ENCODE peak calls at places on chromosomes 6 and 20, in four cellular contexts. H is left lung, Y is IMR-90, P is OCI-LY7. S is an unnamed sample.

GRCh38 chr6:21596379-21597242 is 3.1 kb downstream of the SOX4 start:
- DNase-seq in H (peak), Y (peak), P (peak), S (peak)

GRCh38 chr6:160111812-160112211 is 9.8 kb upstream of the SLC22A1 start:
- DNase-seq in H (no peak), Y (no peak), P (no peak), S (no peak)

GRCh38 chr20:47099749-47100515 is 205.3 kb downstream of the EYA2 start:
- DNase-seq in H (no peak), Y (peak), P (no peak), S (peak)

GRCh38 chr6:14612016-14612415 is 494.4 kb downstream of the CD83 start:
- DNase-seq in H (no peak), Y (peak), P (no peak), S (peak)

GRCh38 chr6:32432050-32432450 is 7.6 kb upstream of the HLA-DRA start:
- DNase-seq in H (no peak), Y (peak), P (peak), S (peak)

GRCh38 chr6:17871836-17872235 is 115.6 kb downstream of the KIF13A start:
- DNase-seq in H (no peak), Y (no peak), P (no peak), S (no peak)

GRCh38 chr6:69232506-69233194 is 564.2 kb downstream of the LMBRD1 start:
- DNase-seq in H (peak), Y (peak), P (peak), S (peak)

GRCh38 chr6:69820438-69820837 is 23.6 kb upstream of the LMBRD1 start:
- DNase-seq in H (no peak), Y (no peak), P (no peak), S (no peak)

GRCh38 chr6:159232751-159233150 is 63.6 kb downstream of the FNDC1 start:
- DNase-seq in H (no peak), Y (no peak), P (no peak), S (no peak)

GRCh38 chr6:150666071-150666470 is 66.4 kb downstream of the PLEKHG1 start:
- DNase-seq in H (no peak), Y (no peak), P (no peak), S (no peak)

GRCh38 chr6:152631376-152631775 is 5.8 kb downstream of the SYNE1 start:
- DNase-seq in H (no peak), Y (no peak), P (no peak), S (no peak)

GRCh38 chr6:150037526-150038201 is 12.3 kb upstream of the RAET1L start:
- DNase-seq in H (peak), Y (no peak), P (no peak), S (no peak)

DNA sequence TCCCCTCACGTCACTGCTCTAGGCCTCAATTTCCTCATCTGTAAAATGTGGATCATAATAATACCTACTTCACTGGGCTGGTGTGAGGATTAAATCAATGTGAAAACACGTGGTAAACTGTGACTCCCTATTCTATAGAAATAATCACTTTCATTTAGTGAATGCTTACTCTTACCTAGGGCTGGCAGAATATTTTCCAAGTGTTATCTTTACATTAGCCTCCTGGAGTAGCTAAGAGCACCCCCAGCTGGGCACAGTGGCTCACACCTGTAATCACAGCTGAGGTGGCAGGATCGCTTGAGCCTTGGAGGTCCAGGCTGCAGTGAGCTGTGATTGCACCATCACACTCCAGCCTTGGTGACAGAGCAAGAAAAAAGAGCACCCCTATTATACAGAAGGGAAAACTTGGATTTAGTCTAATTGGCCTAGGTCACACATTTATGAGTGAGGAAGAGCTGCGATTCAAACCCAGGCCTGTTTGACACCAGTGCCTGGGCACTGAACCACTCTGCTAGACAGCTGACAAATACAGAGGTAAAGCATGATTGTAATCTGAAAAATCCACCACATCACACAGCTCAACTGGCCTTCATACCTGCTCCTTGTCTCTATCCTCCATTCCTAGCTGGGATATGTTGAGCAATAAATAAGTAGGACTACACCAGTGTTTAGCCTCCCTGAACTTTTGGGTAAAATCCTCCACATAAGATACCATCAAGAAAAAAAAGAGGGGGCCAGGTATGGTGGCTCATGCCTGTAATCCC is 1.4 kb upstream of the SNTA1 start:
- DNase-seq in H (no peak), Y (no peak), P (peak), S (peak)
- H3K4me3 ChIP-seq in H (no peak), Y (peak), P (peak), S (no peak)

DNA sequence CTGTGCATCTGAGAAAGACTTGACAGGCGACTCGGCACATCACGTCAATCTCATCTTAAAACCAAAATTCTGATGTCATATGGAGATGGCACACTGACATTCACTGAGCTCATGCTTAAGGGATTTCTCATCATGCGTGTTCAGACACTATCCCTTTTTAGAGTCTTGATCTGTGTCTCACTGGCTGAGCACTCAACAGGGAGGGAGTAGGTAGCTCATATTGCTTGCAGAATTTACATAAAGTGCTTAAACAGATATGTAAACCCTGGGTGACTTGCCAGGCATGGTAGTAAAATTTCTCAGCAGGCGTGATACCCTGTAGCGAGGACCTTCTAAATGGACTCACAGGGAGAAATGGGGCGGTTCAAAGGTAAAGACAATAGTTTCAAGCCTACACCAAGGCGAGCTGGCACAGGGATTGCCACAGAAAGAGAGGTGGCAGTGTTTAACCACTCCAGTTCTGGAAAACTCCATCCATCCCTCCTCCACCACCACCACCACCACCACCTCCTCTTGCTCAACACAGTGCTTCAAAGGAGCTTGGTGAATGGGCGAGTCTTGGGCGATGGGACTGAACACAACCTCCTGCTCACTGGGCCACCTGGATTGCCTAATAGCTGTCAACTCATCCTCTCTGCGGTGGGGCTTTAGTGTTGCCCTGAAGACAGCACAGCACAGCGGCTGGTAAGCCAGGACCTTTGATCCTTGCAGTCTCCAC is 330.4 kb downstream of the TFAP2A start:
- DNase-seq in H (no peak), Y (no peak), P (no peak), S (no peak)
- TF ChIP-seq CTCF in H (no peak), Y (no peak), P (no peak), S (no peak)

GRCh38 chr6:138162947-138163569 is 1.3 kb downstream of the ARFGEF3 start:
- DNase-seq in H (no peak), Y (no peak), P (no peak), S (no peak)
- H3K4me3 ChIP-seq in H (no peak), Y (no peak), P (no peak), S (no peak)

DNA sequence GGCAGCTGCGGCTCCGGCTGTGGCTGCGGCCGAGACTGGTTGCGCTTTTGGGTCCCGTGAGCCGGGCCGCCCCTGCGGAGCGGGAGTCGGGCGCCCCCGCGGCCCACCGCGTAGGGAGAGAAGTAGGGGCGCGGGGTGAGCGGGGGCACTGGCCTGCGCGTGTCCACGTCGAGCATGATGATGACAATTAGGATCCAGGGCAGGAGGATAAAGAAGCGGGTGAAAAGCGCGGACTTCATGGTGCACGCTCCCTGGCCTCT is 739 bp downstream of the B3GAT2 start:
- DNase-seq in H (no peak), Y (no peak), P (no peak), S (no peak)
- TF ChIP-seq CTCF in H (no peak), Y (no peak), P (no peak), S (no peak)

DNA sequence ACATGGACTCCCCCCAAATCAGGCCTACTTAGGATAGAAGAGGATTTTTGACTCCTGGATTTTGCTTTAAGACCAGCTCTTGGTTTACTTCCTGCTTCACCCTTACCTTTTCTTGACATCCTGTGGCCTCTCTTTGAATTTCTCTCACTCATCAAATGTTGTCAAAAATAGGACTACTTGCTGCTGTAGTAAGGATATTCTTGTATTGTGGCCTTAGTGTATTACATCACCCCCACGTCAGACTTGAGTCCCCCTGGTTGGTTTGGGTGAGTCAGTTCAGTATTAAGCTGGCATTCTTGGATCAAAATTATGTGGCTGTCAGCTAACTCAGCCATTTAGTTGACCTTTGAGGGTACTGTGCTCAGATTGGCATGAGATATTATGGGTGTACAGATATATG is 1.1 kb downstream of the TPX2 start:
- DNase-seq in H (no peak), Y (peak), P (peak), S (peak)
- H3K4me3 ChIP-seq in H (no peak), Y (peak), P (peak), S (peak)

GRCh38 chr20:1108437-1108920 is 9.9 kb upstream of the PSMF1 start:
- DNase-seq in H (peak), Y (peak), P (peak), S (peak)
- TF ChIP-seq CTCF in H (peak), Y (peak), P (peak), S (peak)

GRCh38 chr20:20369353-20370086 is 1.6 kb downstream of the INSM1 start:
- DNase-seq in H (no peak), Y (no peak), P (no peak), S (no peak)
- H3K4me3 ChIP-seq in H (no peak), Y (no peak), P (no peak), S (no peak)

GRCh38 chr6:2695464-2696095 is 55.1 kb downstream of the MYLK4 start:
- DNase-seq in H (no peak), Y (peak), P (peak), S (peak)
- TF ChIP-seq CTCF in H (no peak), Y (peak), P (peak), S (peak)

DNA sequence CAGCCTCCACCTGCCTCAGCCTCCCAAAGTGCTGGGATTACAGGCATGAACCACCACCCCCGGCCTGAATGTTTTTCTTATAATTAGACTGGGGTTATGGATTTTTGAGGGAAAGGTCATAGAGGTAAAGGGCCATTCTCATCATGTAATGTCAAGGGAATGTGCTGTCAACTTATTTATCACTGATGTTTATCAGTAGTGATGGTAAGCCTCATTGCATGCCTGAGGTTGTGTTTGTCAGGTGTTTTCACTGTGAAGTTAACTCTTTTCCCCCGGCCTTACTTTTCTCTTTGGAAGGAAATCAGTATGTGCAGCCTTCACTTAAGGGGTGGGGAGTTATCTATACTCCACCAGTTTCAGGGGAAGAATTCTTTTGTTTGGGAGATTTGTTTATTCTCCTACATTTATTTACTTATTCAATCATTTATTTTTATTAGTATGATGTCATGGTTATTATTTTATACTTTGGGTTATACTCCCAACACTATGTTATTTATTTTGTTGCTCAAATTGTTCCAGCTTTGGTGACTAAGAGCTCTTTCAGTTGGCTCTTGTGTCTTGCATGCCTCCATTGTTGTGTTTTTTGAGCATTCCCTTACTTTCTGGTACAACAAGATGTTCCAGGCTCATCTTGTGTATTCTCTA is 2.8 kb upstream of the SLC17A5 start:
- DNase-seq in H (no peak), Y (no peak), P (no peak), S (no peak)
- H3K4me3 ChIP-seq in H (no peak), Y (no peak), P (no peak), S (no peak)